ENCODE peak calls at places on chromosome 9, in four cellular contexts. K is H9, Q is IMR-90, U is mesendoderm. J is an unnamed sample.

GRCh38 chr9:37650873-37651768 is at the start of gene FRMPD1:
- DNase-seq in K (peak), Q (peak), U (peak), J (peak)

GRCh38 chr9:125646222-125647100 is 60.5 kb downstream of the MAPKAP1 start:
- DNase-seq in K (no peak), Q (no peak), U (no peak), J (no peak)

GRCh38 chr9:26748449-26749058 is 144.0 kb downstream of the CAAP1 start:
- DNase-seq in K (no peak), Q (no peak), U (no peak), J (no peak)

GRCh38 chr9:106878081-106878837 is 15.3 kb downstream of the ZNF462 start:
- DNase-seq in K (peak), Q (no peak), U (peak), J (no peak)

GRCh38 chr9:83934569-83935275 is 13.5 kb upstream of the KIF27 start:
- DNase-seq in K (no peak), Q (peak), U (no peak), J (no peak)

GRCh38 chr9:3857673-3858072 is 331.9 kb upstream of the RFX3 start:
- DNase-seq in K (no peak), Q (peak), U (no peak), J (no peak)

GRCh38 chr9:136860933-136861873 is 4.9 kb downstream of the EDF1 start:
- DNase-seq in K (no peak), Q (no peak), U (no peak), J (no peak)

GRCh38 chr9:111622626-111623025 is 8.5 kb upstream of the DNAJC25 start:
- DNase-seq in K (no peak), Q (peak), U (no peak), J (no peak)

GRCh38 chr9:105320568-105320967 is 76.1 kb downstream of the SLC44A1 start:
- DNase-seq in K (no peak), Q (no peak), U (no peak), J (no peak)

GRCh38 chr9:107239474-107239873 is 43.6 kb upstream of the RAD23B start:
- DNase-seq in K (no peak), Q (peak), U (peak), J (no peak)

GRCh38 chr9:118108971-118109370 is 404.8 kb downstream of the TLR4 start:
- DNase-seq in K (no peak), Q (no peak), U (no peak), J (no peak)

GRCh38 chr9:133368249-133368881 is 7.5 kb downstream of the SURF4 start:
- DNase-seq in K (no peak), Q (no peak), U (no peak), J (no peak)

GRCh38 chr9:447230-448025 is 232.8 kb downstream of the DOCK8 start:
- DNase-seq in K (no peak), Q (peak), U (no peak), J (no peak)

GRCh38 chr9:97557606-97558095 is 56.2 kb downstream of the TMOD1 start:
- DNase-seq in K (no peak), Q (no peak), U (no peak), J (no peak)

DNA sequence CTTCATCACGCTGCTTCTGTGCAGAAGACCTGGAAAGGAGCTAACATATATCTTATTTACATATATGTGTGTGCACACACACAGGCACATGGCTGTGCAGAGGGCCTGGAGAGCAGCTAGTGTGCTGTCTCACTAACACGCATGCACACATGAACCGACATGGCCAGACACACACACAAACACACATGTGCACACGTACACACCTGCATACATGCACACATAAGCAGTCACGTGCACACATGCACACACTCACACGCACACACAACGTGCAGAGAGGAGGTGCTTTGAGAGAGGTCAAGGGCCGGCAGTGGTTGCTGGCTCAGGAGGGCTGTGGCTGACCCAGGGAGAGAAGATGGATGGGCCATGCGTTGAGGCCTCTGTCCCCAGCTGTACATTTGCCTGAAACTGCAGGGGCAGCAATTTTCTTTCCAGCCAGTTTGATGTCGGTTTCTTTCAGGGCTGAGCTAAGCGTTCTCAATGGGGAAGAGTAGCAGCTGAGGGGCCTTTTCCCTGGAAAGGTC is 66.6 kb downstream of the OLFM1 start:
- DNase-seq in K (no peak), Q (no peak), U (no peak), J (no peak)
- H4K5ac ChIP-seq in K (no peak), Q (no peak), U (no peak), J (no peak)

DNA sequence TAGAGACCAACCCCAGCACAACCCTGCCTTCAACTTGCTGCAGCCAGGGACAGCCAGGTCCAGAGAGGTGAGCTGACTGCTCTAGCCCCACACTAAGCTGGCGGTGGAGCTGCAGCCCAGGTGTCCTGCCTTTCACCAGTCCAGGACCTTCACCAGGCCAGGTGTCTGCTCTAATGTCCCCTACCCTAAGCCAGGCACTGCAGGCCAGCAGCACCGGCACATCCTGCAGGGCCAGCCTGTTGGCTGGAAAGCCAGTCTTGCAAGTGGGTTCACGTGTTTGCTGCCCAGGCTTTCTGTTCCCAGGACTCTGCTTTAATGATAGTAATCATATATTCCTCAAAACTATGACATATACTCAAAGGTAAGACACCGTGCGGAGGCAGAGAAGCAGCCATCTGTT is 5.5 kb downstream of the SHC3 start:
- DNase-seq in K (no peak), Q (no peak), U (no peak), J (no peak)
- H4K5ac ChIP-seq in K (no peak), Q (no peak), U (no peak), J (no peak)

DNA sequence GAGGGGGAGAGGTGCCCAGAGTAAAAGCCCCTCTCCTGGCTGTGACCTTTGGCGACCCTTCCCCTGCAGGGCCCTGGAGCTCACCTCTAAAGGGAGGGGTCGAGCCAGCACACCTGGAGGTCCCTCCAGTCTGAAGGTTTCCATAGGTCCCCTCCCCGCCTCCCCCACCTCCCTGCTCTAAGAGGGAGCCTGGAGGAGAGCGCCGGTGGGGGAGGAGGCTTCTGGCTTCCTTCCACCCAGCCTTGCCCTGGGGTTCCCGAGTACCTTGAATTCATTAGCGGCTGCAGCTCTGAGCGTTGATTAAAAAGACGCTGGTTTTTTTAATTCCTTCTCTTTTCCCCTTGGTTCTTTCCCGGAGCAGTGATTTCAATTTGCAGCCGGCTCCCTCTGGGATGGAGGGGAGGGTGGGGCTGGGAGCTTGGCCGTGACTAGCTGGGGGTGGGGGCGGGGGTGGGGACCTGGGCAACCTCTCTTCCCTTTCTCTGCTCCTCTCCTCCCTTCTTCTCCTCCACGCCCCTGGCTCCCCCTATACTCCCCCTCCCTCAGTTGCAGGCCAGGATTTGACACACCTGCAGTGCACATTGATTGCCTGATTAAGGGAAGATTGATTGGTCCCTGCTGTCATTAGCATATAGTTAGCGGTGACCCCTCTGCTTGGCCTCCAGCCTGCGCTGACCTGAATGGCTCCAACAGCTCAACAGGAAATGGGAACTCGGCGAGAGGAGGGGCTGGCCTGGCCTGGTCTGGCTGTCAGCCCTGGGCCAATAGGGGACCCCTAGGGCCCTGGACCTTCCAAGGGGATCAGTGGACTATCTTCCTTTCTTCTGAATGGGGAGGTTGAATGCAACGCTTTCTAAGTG is 67.5 kb upstream of the RAPGEF1 start:
- DNase-seq in K (peak), Q (no peak), U (peak), J (peak)
- H4K5ac ChIP-seq in K (no peak), Q (no peak), U (no peak), J (no peak)

GRCh38 chr9:129888809-129889460 is 53.7 kb downstream of the USP20 start:
- DNase-seq in K (no peak), Q (no peak), U (no peak), J (no peak)

GRCh38 chr9:129889461-129889935 is 54.2 kb downstream of the USP20 start:
- DNase-seq in K (peak), Q (no peak), U (no peak), J (no peak)

GRCh38 chr9:129888085-129888808 is 53.0 kb downstream of the USP20 start:
- DNase-seq in K (no peak), Q (no peak), U (no peak), J (no peak)

GRCh38 chr9:129891519-129891918 is 56.3 kb downstream of the USP20 start:
- DNase-seq in K (no peak), Q (no peak), U (no peak), J (no peak)

DNA sequence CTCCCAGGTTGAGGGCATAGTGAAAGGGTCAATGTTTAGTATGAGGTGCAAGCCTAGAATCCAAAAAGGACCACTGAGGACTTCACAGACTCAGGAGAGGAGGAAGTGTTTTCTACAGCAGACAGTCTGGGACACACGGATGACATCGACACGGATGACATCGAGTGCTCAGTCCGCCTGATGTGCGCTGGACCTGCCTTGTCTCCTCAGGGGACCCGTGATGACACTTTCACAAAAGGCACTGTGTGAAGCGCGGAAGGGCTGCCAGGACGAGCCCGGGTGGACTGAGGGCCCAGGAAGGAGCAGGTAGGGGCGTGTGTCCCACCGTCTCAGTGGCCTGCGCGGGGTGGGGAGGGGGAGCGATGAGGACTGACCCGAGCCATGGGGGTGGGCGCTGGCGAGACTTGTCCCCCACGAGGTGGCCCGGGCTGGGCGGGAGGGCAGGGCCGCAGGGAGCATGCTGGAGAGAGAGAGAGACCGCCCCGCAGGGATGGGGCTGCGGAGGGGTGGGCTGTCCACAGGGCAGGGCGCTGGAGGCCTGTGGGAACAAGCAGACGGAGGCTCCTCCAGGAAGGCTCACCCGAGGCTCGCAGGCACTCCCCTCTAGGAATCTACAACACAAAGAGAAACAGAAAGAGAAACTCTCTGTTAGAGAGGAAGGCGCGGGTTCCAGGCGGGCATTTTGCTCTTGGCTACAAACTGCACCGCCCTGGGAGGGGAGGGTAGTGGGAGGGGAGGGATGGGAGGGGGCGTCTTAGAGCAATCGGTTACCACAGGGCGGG is 54.9 kb downstream of the USP20 start:
- DNase-seq in K (peak), Q (no peak), U (peak), J (peak)
- H4K5ac ChIP-seq in K (no peak), Q (no peak), U (no peak), J (peak)

GRCh38 chr9:76472925-76473324 is 13.9 kb downstream of the GCNT1 start:
- DNase-seq in K (no peak), Q (no peak), U (peak), J (no peak)

GRCh38 chr9:76475691-76476090 is 16.7 kb downstream of the GCNT1 start:
- DNase-seq in K (no peak), Q (no peak), U (peak), J (no peak)

GRCh38 chr9:76474419-76474818 is 15.4 kb downstream of the GCNT1 start:
- DNase-seq in K (no peak), Q (no peak), U (no peak), J (no peak)
- H4K5ac ChIP-seq in K (no peak), Q (no peak), U (no peak), J (no peak)

GRCh38 chr9:101586651-101587050 is 8.1 kb downstream of the PPP3R2 start:
- DNase-seq in K (no peak), Q (no peak), U (no peak), J (no peak)
- H4K5ac ChIP-seq in K (no peak), Q (no peak), U (no peak), J (no peak)

GRCh38 chr9:76298497-76299144 is 95.6 kb downstream of the RFK start:
- DNase-seq in K (no peak), Q (no peak), U (peak), J (no peak)

GRCh38 chr9:76297721-76298239 is 96.4 kb downstream of the RFK start:
- DNase-seq in K (no peak), Q (peak), U (no peak), J (no peak)

GRCh38 chr9:76302543-76302942 is 91.7 kb downstream of the RFK start:
- DNase-seq in K (no peak), Q (no peak), U (peak), J (no peak)

DNA sequence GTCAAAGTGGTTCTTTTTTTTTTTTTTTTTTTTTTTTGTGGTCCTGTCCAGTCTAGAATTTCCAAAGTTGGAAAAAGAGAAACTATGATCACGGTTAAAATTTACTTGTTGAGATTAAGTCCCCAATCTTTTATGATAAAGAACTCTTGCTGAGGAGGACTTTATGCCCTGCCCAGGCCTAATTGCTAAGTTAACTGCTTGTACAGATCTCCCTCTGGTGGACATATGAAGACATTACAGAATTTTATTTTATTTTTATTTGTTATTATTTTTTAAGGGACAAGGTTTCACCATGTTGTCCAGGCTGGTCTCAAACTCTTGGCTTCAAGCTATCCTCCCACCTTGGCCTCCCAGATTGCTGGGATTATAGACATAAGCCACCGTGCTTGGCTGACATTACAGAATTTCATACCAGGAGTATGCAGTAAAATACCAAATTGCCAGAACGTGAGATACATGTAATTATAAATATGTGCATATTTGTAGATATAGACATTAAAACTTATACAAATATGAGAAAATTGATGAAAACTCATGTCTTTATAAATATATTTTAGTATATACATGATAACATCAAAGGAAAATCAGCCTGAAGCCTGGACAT is 91.2 kb downstream of the RFK start:
- DNase-seq in K (no peak), Q (peak), U (peak), J (no peak)
- H4K5ac ChIP-seq in K (no peak), Q (no peak), U (no peak), J (no peak)

DNA sequence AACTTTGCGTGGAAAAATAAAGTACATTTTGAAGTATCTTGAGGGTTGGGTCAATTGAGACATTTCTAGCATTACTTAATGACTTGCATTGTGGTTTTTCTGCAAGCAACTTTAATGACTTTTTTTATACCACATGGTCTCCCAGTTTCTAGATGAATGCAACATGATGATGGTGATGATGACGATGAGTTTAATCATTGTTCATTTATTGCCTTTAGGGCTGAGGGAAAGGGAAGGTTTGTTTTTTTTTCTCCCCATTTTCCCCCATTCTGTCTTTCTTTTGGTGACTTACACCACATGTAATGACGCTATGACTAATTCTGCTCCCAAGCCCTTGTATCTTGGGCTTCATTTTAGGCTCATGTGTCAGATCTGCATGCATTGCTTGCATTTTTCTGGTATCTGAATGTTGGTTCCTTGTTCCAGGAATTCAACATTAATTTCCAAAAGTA is 57.7 kb upstream of the NXNL2 start:
- DNase-seq in K (no peak), Q (peak), U (no peak), J (no peak)
- H4K5ac ChIP-seq in K (no peak), Q (no peak), U (no peak), J (no peak)

J was measured in H1.